ENCODE peak calls at places on chromosome 11, in eight cellular contexts. Y is WTC11; X is progenitor cell of endocrine pancreas; S is GF-D8; P is neural progenitor cell; E is stimulated activated CD8-positive, alpha-beta memory T cell treated with anti-CD3 and anti-CD28 coated beads, Interleukin-15, amount 100 ng/mL, for 1 hour; T is NCI-H446 treated with DMSO at 0.1 percent for 48 hours; Z is foreskin fibroblast. B is an unnamed sample.

GRCh38 chr11:70710192-70710965 is 312.1 kb downstream of the CTTN start:
- DNase-seq in Y (no peak), X (no peak), S (no peak), P (no peak), E (no peak), T (no peak), Z (no peak), B (no peak)

GRCh38 chr11:130622126-130622525 is 173.7 kb downstream of the ADAMTS15 start:
- DNase-seq in Y (no peak), X (no peak), S (no peak), P (no peak), E (no peak), T (no peak), Z (no peak), B (no peak)

GRCh38 chr11:64007160-64007628 is 21.0 kb downstream of the OTUB1 start:
- DNase-seq in Y (peak), X (no peak), S (no peak), P (peak), E (no peak), T (no peak), Z (peak), B (no peak)

GRCh38 chr11:13019313-13019712 is 10.2 kb downstream of the RASSF10 start:
- DNase-seq in Y (no peak), X (no peak), S (no peak), P (no peak), E (no peak), T (no peak), Z (no peak), B (no peak)

GRCh38 chr11:66542362-66542761 is 3.5 kb downstream of the ZDHHC24 start:
- DNase-seq in Y (no peak), X (no peak), S (no peak), P (no peak), E (no peak), T (no peak), Z (peak), B (no peak)

GRCh38 chr11:12167098-12167999 is 57.0 kb downstream of the MICAL2 start:
- DNase-seq in Y (no peak), X (no peak), S (no peak), P (no peak), E (no peak), T (no peak), Z (peak), B (no peak)

GRCh38 chr11:65558002-65558784 is at the start of gene LTBP3:
- DNase-seq in Y (peak), X (peak), S (no peak), P (peak), E (no peak), T (peak), Z (peak), B (no peak)

GRCh38 chr11:133889188-133889587 is 43.9 kb upstream of the SPATA19 start:
- DNase-seq in Y (no peak), X (no peak), S (no peak), P (no peak), E (no peak), T (no peak), Z (no peak), B (no peak)

GRCh38 chr11:134040386-134041297 is 28.2 kb upstream of the JAM3 start:
- DNase-seq in Y (no peak), X (no peak), S (no peak), P (no peak), E (no peak), T (no peak), Z (peak), B (no peak)

GRCh38 chr11:84384637-84385227 is 1098.6 kb upstream of the CCDC90B start:
- DNase-seq in Y (peak), X (peak), S (no peak), P (peak), E (no peak), T (peak), Z (peak), B (peak)

GRCh38 chr11:95084509-95084908 is 5.1 kb upstream of the ENDOD1 start:
- DNase-seq in Y (no peak), X (no peak), S (no peak), P (no peak), E (no peak), T (no peak), Z (peak), B (no peak)

GRCh38 chr11:117855452-117855851 is 21.0 kb downstream of the FXYD6 start:
- DNase-seq in Y (no peak), X (no peak), S (no peak), P (no peak), E (no peak), T (no peak), Z (no peak), B (no peak)

GRCh38 chr11:129331871-129332274 is 43.8 kb upstream of the BARX2 start:
- DNase-seq in Y (peak), X (peak), S (peak), P (peak), E (peak), T (peak), Z (peak), B (peak)

GRCh38 chr11:94866936-94867795 is 99.0 kb downstream of the AMOTL1 start:
- DNase-seq in Y (no peak), X (no peak), S (no peak), P (no peak), E (no peak), T (no peak), Z (no peak), B (no peak)